ENCODE peak calls at places on chromosomes 16 and 17, in seven cellular contexts. L is stomach; N is stimulated activated CD4-positive, alpha-beta T cell treated with anti-CD3 and anti-CD28 coated beads, Interleukin-1b, Interleukin-23, amount 100 ng/mL, for 1 hour; W is SK-MEL-5; S is GM04503; B is left cardiac atrium; V is cardiac muscle cell. X is an unnamed sample.

GRCh38 chr17:65156185-65156834 is 19.1 kb downstream of the RGS9 start:
- DNase-seq in B (no peak), S (no peak), N (no peak), V (peak; percentile 43), W (no peak), L (peak; percentile 46), X (no peak)

GRCh38 chr16:17348826-17349225 is 121.9 kb downstream of the XYLT1 start:
- DNase-seq in V (no peak), S (no peak), B (no peak), N (no peak), L (no peak), W (no peak), X (no peak)

GRCh38 chr16:17476414-17477259 is 5.9 kb upstream of the XYLT1 start:
- DNase-seq in S (no peak), L (peak; percentile 54), B (no peak), V (peak; percentile 78), W (peak; percentile 77), N (no peak), X (no peak)

GRCh38 chr17:145671-146541 is 8.5 kb downstream of the SCGB1C2 start:
- DNase-seq in V (no peak), L (peak; percentile 15), N (no peak), W (no peak), B (peak; percentile 12), S (no peak), X (no peak)

GRCh38 chr16:56930516-56931252 is 1.3 kb upstream of the HERPUD1 start:
- DNase-seq in W (no peak), L (no peak), B (no peak), S (no peak), V (no peak), N (no peak), X (peak; percentile 19)

GRCh38 chr16:397736-398332 is 835 bp downstream of the NME4 start:
- DNase-seq in V (peak; percentile 85), N (no peak), L (peak; percentile 82), B (peak; percentile 77), S (no peak), W (peak; percentile 66), X (peak; percentile 33)

GRCh38 chr17:8745586-8746500 is 1.2 kb upstream of the CCDC42 start:
- DNase-seq in N (peak; percentile 54), S (no peak), B (peak; percentile 77), W (peak; percentile 47), V (peak; percentile 78), L (peak; percentile 68), X (peak; percentile 87)

GRCh38 chr17:59764292-59764741 is 56.9 kb downstream of the VMP1 start:
- DNase-seq in B (no peak), L (no peak), N (no peak), W (no peak), S (no peak), V (no peak), X (no peak)

GRCh38 chr16:73447850-73448249 is 399.9 kb upstream of the ZFHX3 start:
- DNase-seq in S (no peak), B (no peak), V (no peak), W (no peak), L (no peak), N (no peak), X (no peak)

GRCh38 chr17:31495049-31495885 is 103.8 kb downstream of the RAB11FIP4 start:
- DNase-seq in B (no peak), L (peak; percentile 82), W (no peak), N (no peak), S (no peak), V (no peak), X (no peak)

GRCh38 chr17:74748529-74749261 is at the start of gene NHERF1:
- DNase-seq in L (peak; percentile 97), B (peak; percentile 96), V (peak; percentile 98), S (peak; percentile 48), N (peak; percentile 90), W (peak; percentile 96), X (peak; percentile 87)

GRCh38 chr16:75099075-75099667 is 17.4 kb downstream of the LDHD start:
- DNase-seq in N (no peak), S (no peak), W (no peak), L (no peak), B (no peak), V (no peak), X (no peak)

GRCh38 chr17:37107406-37108083 is 158.8 kb downstream of the AATF start:
- DNase-seq in L (peak; percentile 87), B (peak; percentile 42), S (no peak), N (no peak), V (no peak), W (no peak), X (no peak)

GRCh38 chr16:57962756-57963155 is 8.2 kb downstream of the CNGB1 start:
- DNase-seq in L (no peak), B (no peak), W (no peak), N (no peak), V (no peak), S (no peak), X (no peak)

GRCh38 chr17:1347681-1348318 is 52.2 kb downstream of the YWHAE start:
- DNase-seq in W (peak; percentile 80), V (no peak), B (peak; percentile 45), S (peak; percentile 26), N (no peak), L (peak; percentile 47), X (no peak)

GRCh38 chr17:76527430-76528111 is 9.9 kb downstream of the CYGB start:
- DNase-seq in S (no peak), L (peak; percentile 60), V (no peak), W (peak; percentile 59), N (no peak), B (peak; percentile 86), X (no peak)

GRCh38 chr17:66549731-66550207 is 247.4 kb downstream of the PRKCA start:
- DNase-seq in V (no peak), N (no peak), W (no peak), S (peak; percentile 80), L (no peak), B (no peak), X (no peak)

GRCh38 chr16:75224683-75225082 is 5.9 kb downstream of the CTRB1 start:
- DNase-seq in W (no peak), B (no peak), S (no peak), V (no peak), L (no peak), N (no peak), X (no peak)

GRCh38 chr16:66376114-66376513 is 9.6 kb downstream of the CDH5 start:
- DNase-seq in S (no peak), W (peak; percentile 71), L (no peak), N (no peak), B (no peak), V (no peak), X (no peak)

GRCh38 chr17:1779571-1780074 is 17.8 kb downstream of the SERPINF1 start:
- DNase-seq in W (peak; percentile 48), N (no peak), S (peak; percentile 92), L (peak; percentile 61), V (no peak), B (peak; percentile 85), X (no peak)

GRCh38 chr17:13725286-13725990 is 123.7 kb upstream of the HS3ST3A1 start:
- DNase-seq in W (no peak), L (no peak), N (no peak), S (no peak), B (no peak), V (no peak), X (no peak)

GRCh38 chr16:68090526-68090925 is 5.4 kb downstream of the NFATC3 start:
- DNase-seq in N (no peak), L (no peak), W (no peak), B (no peak), S (no peak), V (no peak), X (no peak)

GRCh38 chr16:2846511-2847310 is 11.3 kb downstream of the PRSS22 start:
- DNase-seq in V (no peak), W (peak; percentile 59), B (no peak), S (peak; percentile 27), N (no peak), L (no peak), X (no peak)

GRCh38 chr16:9013508-9013864 is 49.8 kb upstream of the USP7 start:
- DNase-seq in N (no peak), V (no peak), W (no peak), B (no peak), S (no peak), L (no peak), X (no peak)

GRCh38 chr17:21124096-21124495 is 2.7 kb upstream of the DHRS7B start:
- DNase-seq in N (no peak), B (no peak), W (no peak), S (no peak), L (no peak), V (no peak), X (no peak)

X was measured in HAP-1.